ENCODE peak calls at places on chromosome 19, in seven cellular contexts. H, T, B, S, F, I and P are unnamed samples.

GRCh38 chr19:5380215-5380919 is 39.8 kb upstream of the PTPRS start:
- DNase-seq in H (no peak), F (no peak), S (no peak), T (no peak), B (no peak), I (no peak), P (no peak)

GRCh38 chr19:1471514-1472107 is 7.4 kb downstream of the C19orf25 start:
- DNase-seq in H (no peak), T (no peak), I (no peak), B (no peak), F (peak; percentile 29), S (no peak), P (no peak)

GRCh38 chr19:11324079-11324661 is 15.3 kb downstream of the RAB3D start:
- DNase-seq in B (peak; percentile 97), T (peak; percentile 88), I (peak; percentile 81), S (peak; percentile 70), H (peak; percentile 37), F (peak; percentile 91), P (no peak)

GRCh38 chr19:54418030-54418929 is 3.0 kb downstream of the TTYH1 start:
- DNase-seq in T (no peak), S (no peak), H (no peak), I (no peak), B (peak; percentile 61), F (no peak), P (no peak)

GRCh38 chr19:5896365-5897076 is 7.1 kb downstream of the NDUFA11 start:
- DNase-seq in B (no peak), T (no peak), F (no peak), H (no peak), S (no peak), I (no peak), P (no peak)

GRCh38 chr19:51687791-51688664 is 5.1 kb upstream of the SPACA6 start:
- DNase-seq in H (no peak), B (peak; percentile 60), I (peak; percentile 48), T (peak; percentile 90), S (peak; percentile 54), F (peak; percentile 53), P (no peak)

GRCh38 chr19:4374451-4375163 is 25.7 kb downstream of the SH3GL1 start:
- DNase-seq in B (peak; percentile 84), I (peak; percentile 70), F (peak; percentile 71), H (no peak), S (peak; percentile 67), T (peak; percentile 96), P (no peak)

GRCh38 chr19:37007587-37008220 is 70.5 kb upstream of the ZNF420 start:
- DNase-seq in S (no peak), H (peak; percentile 64), I (peak; percentile 13), F (no peak), B (peak; percentile 61), T (no peak), P (no peak)

GRCh38 chr19:35248310-35249145 is at the start of gene LSR:
- DNase-seq in H (peak; percentile 77), S (no peak), I (peak; percentile 94), F (peak; percentile 80), B (no peak), T (peak; percentile 69), P (peak; percentile 44)

GRCh38 chr19:4602173-4602788 is 37.0 kb upstream of the TNFAIP8L1 start:
- DNase-seq in H (no peak), S (no peak), I (no peak), F (no peak), B (no peak), T (no peak), P (no peak)